ENCODE peak calls at places on chromosomes 5 and 9, in ten cellular contexts. B, N, T, X, P, Q, K, W, V and Z are unnamed samples.

GRCh38 chr9:116149844-116150243 is 3.7 kb upstream of the PAPPA start:
- DNase-seq in T (no peak), V (peak; percentile 36), Q (peak; percentile 51), W (no peak), B (no peak), P (no peak), K (peak; percentile 45), N (no peak), X (no peak), Z (no peak)

GRCh38 chr5:57032151-57032551 is 80.2 kb upstream of the MIER3 start:
- DNase-seq in T (no peak), V (no peak), N (peak; percentile 25), B (no peak), Q (peak; percentile 61), P (no peak), K (no peak), W (no peak), X (no peak), Z (no peak)

GRCh38 chr5:157613385-157614245 is 38.0 kb upstream of the ADAM19 start:
- DNase-seq in K (no peak), Q (no peak), N (no peak), X (no peak), W (no peak), T (no peak), V (no peak), B (no peak), P (no peak), Z (no peak)

GRCh38 chr9:136858844-136859757 is 7.0 kb downstream of the MAMDC4 start:
- DNase-seq in N (peak; percentile 40), Q (peak; percentile 77), V (peak; percentile 81), K (no peak), P (no peak), B (no peak), T (peak; percentile 62), X (no peak), W (peak; percentile 80), Z (peak; percentile 87)

GRCh38 chr5:94181940-94182339 is 436.5 kb downstream of the KIAA0825 start:
- DNase-seq in V (peak; percentile 5), W (no peak), B (no peak), T (no peak), X (no peak), N (no peak), K (no peak), Q (peak; percentile 6), P (no peak), Z (no peak)

GRCh38 chr5:154723740-154724505 is 31.3 kb upstream of the LARP1 start:
- DNase-seq in Q (no peak), N (no peak), W (no peak), B (no peak), T (no peak), K (no peak), V (no peak), X (no peak), P (no peak), Z (no peak)

GRCh38 chr9:114285166-114285867 is 37.6 kb upstream of the ORM1 start:
- DNase-seq in X (no peak), N (no peak), V (no peak), Q (peak; percentile 68), B (no peak), P (no peak), T (peak; percentile 58), K (no peak), W (peak; percentile 92), Z (peak; percentile 62)

GRCh38 chr5:52504584-52505240 is 283.0 kb upstream of the ITGA1 start:
- DNase-seq in V (no peak), N (no peak), T (no peak), X (no peak), B (no peak), P (no peak), K (no peak), W (no peak), Q (no peak), Z (no peak)